ENCODE peak calls at places on chromosomes 13 and 19, in nine cellular contexts. L is heart left ventricle; K is transverse colon; D is Panc1; Y is CD4-positive, alpha-beta T cell; N is brain microvascular endothelial cell; U is right atrium auricular region; Z is neural progenitor cell; R is fibroblast of the aortic adventitia. F is an unnamed sample.

GRCh38 chr13:71242191-71242590 is 624.8 kb downstream of the DACH1 start:
- DNase-seq in L (no peak), K (no peak), D (no peak), Y (no peak), N (no peak), U (no peak), Z (peak), R (no peak), F (no peak)

GRCh38 chr13:23794267-23795161 is 94.7 kb downstream of the MIPEP start:
- DNase-seq in L (no peak), K (no peak), D (peak), Y (no peak), N (peak), U (no peak), Z (no peak), R (peak), F (no peak)

GRCh38 chr19:46892252-46893179 is 31.7 kb downstream of the ARHGAP35 start:
- DNase-seq in L (no peak), K (no peak), D (no peak), Y (no peak), N (no peak), U (no peak), Z (no peak), R (no peak), F (no peak)

GRCh38 chr19:11381535-11382369 is 2.4 kb downstream of the EPOR start:
- DNase-seq in L (peak), K (peak), D (no peak), Y (peak), N (peak), U (peak), Z (peak), R (peak), F (peak)

GRCh38 chr19:11091343-11092153 is 2.3 kb downstream of the LDLR start:
- DNase-seq in L (no peak), K (peak), D (peak), Y (peak), N (peak), U (peak), Z (no peak), R (peak), F (peak)

GRCh38 chr19:55156202-55157063 is 1.1 kb downstream of the TNNI3 start:
- DNase-seq in L (peak), K (peak), D (peak), Y (no peak), N (peak), U (peak), Z (peak), R (peak), F (no peak)

GRCh38 chr13:111184685-111185401 is 69.7 kb downstream of the ARHGEF7 start:
- DNase-seq in L (no peak), K (peak), D (no peak), Y (peak), N (peak), U (no peak), Z (no peak), R (peak), F (no peak)

GRCh38 chr19:16876904-16877361 is 11.9 kb upstream of the F2RL3 start:
- DNase-seq in L (no peak), K (peak), D (no peak), Y (no peak), N (peak), U (no peak), Z (no peak), R (no peak), F (no peak)

GRCh38 chr13:49651775-49652690 is 23.7 kb downstream of the ARL11 start:
- DNase-seq in L (no peak), K (no peak), D (no peak), Y (no peak), N (no peak), U (no peak), Z (no peak), R (no peak), F (no peak)

GRCh38 chr19:35084078-35084762 is 31.4 kb upstream of the FXYD3 start:
- DNase-seq in L (no peak), K (no peak), D (no peak), Y (no peak), N (no peak), U (no peak), Z (no peak), R (no peak), F (no peak)

GRCh38 chr19:55452381-55453325 is 8.8 kb downstream of the ISOC2 start:
- DNase-seq in L (peak), K (peak), D (no peak), Y (no peak), N (peak), U (peak), Z (peak), R (peak), F (peak)

GRCh38 chr19:16067205-16067938 is 8.9 kb upstream of the TPM4 start:
- DNase-seq in L (no peak), K (peak), D (no peak), Y (no peak), N (peak), U (peak), Z (no peak), R (peak), F (peak)

GRCh38 chr13:35892837-35893814 is 238.1 kb downstream of the DCLK1 start:
- DNase-seq in L (no peak), K (no peak), D (no peak), Y (no peak), N (no peak), U (no peak), Z (no peak), R (no peak), F (no peak)

GRCh38 chr19:42455621-42456081 is 12.9 kb upstream of the CXCL17 start:
- DNase-seq in L (no peak), K (peak), D (no peak), Y (no peak), N (no peak), U (no peak), Z (no peak), R (no peak), F (no peak)

GRCh38 chr19:55462722-55463121 is 1.3 kb upstream of the ISOC2 start:
- DNase-seq in L (no peak), K (no peak), D (no peak), Y (no peak), N (no peak), U (no peak), Z (no peak), R (no peak), F (no peak)

GRCh38 chr19:3211191-3211590 is 13.3 kb upstream of the CELF5 start:
- DNase-seq in L (no peak), K (no peak), D (no peak), Y (no peak), N (no peak), U (no peak), Z (no peak), R (no peak), F (no peak)

GRCh38 chr13:43054803-43055802 is 31.7 kb downstream of the DNAJC15 start:
- DNase-seq in L (no peak), K (no peak), D (no peak), Y (no peak), N (peak), U (no peak), Z (peak), R (peak), F (no peak)

GRCh38 chr19:13920524-13920923 is 14.5 kb downstream of the CC2D1A start:
- DNase-seq in L (no peak), K (no peak), D (no peak), Y (no peak), N (no peak), U (no peak), Z (no peak), R (no peak), F (no peak)

GRCh38 chr13:54241719-54242118 is 1213.1 kb downstream of the OLFM4 start:
- DNase-seq in L (no peak), K (no peak), D (no peak), Y (no peak), N (no peak), U (no peak), Z (no peak), R (no peak), F (no peak)

GRCh38 chr19:39160889-39161672 is 35.5 kb downstream of the PAK4 start:
- DNase-seq in L (no peak), K (no peak), D (no peak), Y (no peak), N (no peak), U (no peak), Z (no peak), R (peak), F (no peak)

GRCh38 chr19:33947565-33947964 is 150.9 kb downstream of the KCTD15 start:
- DNase-seq in L (no peak), K (no peak), D (no peak), Y (no peak), N (no peak), U (no peak), Z (peak), R (no peak), F (no peak)
- TF ChIP-seq CTCF in L (no peak), K (no peak), D (no peak), Y (no peak), N (peak), U (no peak), Z (peak), R (no peak), F (no peak)

GRCh38 chr19:53545271-53546065 is 7.5 kb downstream of the ZNF331 start:
- DNase-seq in L (no peak), K (no peak), D (peak), Y (no peak), N (peak), U (no peak), Z (no peak), R (peak), F (no peak)
- TF ChIP-seq CTCF in L (no peak), K (no peak), D (no peak), Y (no peak), N (no peak), U (no peak), Z (no peak), R (no peak), F (no peak)

GRCh38 chr13:106525865-106526264 is 9.6 kb downstream of the EFNB2 start:
- DNase-seq in L (no peak), K (no peak), D (no peak), Y (no peak), N (no peak), U (no peak), Z (no peak), R (no peak), F (no peak)

GRCh38 chr13:106529415-106530208 is 5.8 kb downstream of the EFNB2 start:
- DNase-seq in L (no peak), K (no peak), D (no peak), Y (no peak), N (no peak), U (no peak), Z (peak), R (no peak), F (no peak)

GRCh38 chr13:106527806-106528205 is 7.7 kb downstream of the EFNB2 start:
- DNase-seq in L (no peak), K (no peak), D (no peak), Y (no peak), N (no peak), U (no peak), Z (no peak), R (no peak), F (no peak)

GRCh38 chr13:106528711-106529414 is 6.6 kb downstream of the EFNB2 start:
- DNase-seq in L (no peak), K (no peak), D (no peak), Y (no peak), N (no peak), U (no peak), Z (peak), R (no peak), F (no peak)

GRCh38 chr13:106526748-106527488 is 8.5 kb downstream of the EFNB2 start:
- DNase-seq in L (no peak), K (no peak), D (no peak), Y (no peak), N (no peak), U (no peak), Z (no peak), R (no peak), F (no peak)
- TF ChIP-seq CTCF in L (no peak), K (no peak), D (no peak), Y (no peak), N (no peak), U (no peak), Z (no peak), R (no peak), F (no peak)

DNA sequence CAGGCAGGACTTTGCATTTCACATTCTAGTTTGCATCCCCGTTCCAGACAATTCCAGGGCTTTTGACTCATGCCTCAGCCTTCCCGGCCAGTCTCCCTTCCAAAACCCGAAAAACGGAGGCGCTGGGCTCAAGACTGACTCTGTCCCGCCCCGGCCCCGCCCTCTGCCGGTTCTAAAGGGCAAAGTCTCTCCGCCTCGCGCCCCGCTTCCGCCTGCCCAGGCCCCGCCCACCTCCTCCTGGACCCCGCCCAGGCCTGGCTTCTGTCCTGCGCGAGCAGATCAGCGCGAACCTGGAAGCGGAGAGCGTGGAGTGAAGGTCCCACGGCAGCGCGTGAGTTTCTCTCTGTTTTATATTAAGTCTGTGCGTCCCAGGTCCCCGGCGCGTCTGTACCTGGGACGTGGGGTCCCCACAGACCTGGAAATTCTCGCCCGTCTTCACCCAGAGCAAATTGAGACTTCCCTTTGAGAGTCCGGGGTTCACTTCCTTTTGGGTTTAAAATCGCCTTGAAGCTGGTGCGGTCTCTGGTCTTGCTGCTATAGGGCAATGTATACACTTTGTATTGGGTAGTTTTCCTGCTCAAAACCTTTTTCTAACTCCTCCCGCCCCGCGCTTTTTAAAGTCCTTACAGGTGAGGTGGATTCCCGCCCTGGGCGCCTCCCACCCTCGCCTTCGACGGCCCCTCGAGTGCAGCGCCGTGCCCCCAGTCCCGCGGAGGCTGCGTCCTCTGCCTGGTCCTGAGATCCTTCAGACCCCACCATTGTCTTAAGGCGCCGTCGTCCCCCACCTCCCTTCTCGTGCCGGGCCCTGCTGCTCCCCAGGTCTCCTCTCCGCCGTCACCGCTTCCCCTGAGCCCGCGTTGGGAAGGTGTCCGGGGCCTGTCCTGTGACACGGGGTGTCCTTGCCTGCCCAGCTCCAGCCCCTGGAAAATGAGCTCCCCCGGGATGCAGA is 31.2 kb downstream of the ZNF701 start:
- DNase-seq in L (peak), K (peak), D (peak), Y (peak), N (peak), U (peak), Z (peak), R (peak), F (peak)
- TF ChIP-seq CTCF in L (peak), K (peak), D (peak), Y (peak), N (peak), U (no peak), Z (peak), R (peak), F (no peak)

DNA sequence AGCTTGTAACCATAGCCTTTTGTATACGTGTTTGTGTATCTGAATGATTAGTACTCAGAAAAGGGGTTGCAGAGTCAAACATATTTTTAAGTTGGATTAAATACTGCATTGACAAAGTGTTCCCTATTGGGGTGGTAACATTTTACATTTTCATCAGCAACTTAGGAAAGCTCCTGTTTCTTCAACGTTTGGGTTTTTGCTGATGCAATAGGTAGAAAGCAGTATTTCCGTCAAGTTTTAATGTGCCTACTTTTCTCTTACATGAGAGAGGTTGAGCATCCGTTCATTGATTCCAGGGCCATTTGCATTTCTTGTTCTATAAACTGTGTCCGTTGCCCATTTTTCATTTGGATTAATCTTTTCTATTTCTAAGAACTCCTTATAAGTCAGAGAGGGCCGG is 56.2 kb downstream of the SKA3 start:
- DNase-seq in L (no peak), K (no peak), D (no peak), Y (no peak), N (no peak), U (no peak), Z (no peak), R (no peak), F (no peak)
- TF ChIP-seq CTCF in L (no peak), K (no peak), D (no peak), Y (no peak), N (no peak), U (no peak), Z (no peak), R (no peak), F (no peak)

DNA sequence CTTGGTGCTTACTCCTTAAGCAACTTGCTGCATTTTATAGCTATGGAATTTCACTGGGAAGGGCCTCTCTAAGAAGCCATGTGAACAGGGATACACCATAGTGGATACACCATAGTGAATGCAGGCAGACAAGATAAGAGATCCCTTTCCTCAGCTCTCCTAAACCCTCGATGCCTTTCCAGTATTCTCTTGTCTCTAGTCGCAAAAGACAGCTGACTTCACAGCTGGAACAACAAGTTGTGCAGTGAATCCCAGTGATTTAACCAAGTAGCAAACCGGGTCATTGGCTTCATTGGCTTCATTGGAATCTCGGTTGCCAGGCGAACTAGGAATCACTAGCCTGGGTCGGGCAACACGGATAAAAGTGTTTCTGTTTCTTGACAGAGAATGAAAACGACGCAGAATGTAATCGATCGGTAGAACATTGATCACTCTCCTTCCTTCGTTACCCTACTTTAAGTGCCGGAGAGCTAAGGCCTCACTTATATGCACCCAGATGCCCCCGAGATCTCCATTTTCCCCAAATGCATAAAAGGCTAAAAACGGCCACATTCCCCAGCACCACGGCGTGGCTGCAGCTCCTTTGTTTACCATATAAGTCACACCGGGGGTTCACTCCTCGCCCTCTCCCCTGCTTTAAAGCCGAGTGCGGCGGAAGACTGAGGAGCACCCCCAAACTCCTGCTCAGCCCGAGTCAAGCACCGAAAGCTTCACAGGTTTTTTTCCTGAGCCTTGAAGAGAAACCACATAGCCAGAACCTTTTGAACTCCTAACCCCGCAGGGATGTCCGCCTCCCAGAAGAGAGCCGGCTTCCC is 674 bp downstream of the TRPC4 start:
- DNase-seq in L (no peak), K (no peak), D (no peak), Y (no peak), N (peak), U (no peak), Z (peak), R (peak), F (no peak)
- TF ChIP-seq CTCF in L (no peak), K (no peak), D (no peak), Y (no peak), N (no peak), U (no peak), Z (no peak), R (no peak), F (no peak)

DNA sequence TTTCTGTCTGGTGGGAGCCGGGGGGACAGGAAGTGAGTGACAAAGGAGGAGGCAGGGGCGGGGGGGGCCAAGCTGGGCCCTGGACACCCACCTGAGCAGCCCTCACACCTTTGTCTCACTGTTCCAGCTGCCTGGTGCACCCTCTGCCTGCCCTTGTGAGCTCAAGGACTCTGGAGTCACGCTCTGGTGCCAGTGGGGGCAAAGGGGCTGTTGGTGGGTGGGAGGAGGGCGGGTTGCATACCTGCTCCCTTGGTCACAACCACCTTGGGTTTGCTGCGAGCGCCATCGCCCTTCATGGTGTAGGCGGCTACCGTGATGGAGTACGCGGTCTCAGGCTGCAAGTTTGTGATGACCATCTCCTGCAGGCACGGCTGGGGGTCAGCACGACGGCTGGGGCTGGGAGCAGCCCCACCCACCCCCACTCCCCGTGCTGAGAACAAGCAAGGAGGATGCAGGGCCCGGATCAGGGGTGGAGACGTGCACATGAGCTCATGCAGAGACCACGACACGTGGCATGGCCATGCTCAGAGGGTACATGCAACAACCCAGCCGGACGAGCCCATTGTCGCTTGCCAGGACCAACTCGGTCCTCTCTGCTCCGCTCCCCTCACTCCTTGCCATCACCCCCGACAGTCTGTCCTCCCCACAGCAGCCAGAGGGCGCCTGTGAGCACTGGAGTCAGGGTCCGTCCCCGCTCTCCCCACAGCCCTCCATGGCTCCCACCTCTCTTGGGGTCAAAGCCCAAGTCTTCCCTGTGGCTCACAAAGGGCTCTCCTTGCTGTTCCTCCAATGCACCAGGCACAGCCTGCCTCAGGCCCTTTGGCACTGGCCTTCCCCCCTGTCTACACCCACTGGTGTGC is 114.9 kb downstream of the PTPRS start:
- DNase-seq in L (no peak), K (no peak), D (no peak), Y (no peak), N (no peak), U (no peak), Z (peak), R (no peak), F (no peak)
- TF ChIP-seq CTCF in L (peak), K (no peak), D (peak), Y (peak), N (peak), U (no peak), Z (peak), R (peak), F (peak)

GRCh38 chr19:49931293-49932040 is 2.2 kb upstream of the NUP62 start:
- DNase-seq in L (no peak), K (no peak), D (no peak), Y (no peak), N (no peak), U (no peak), Z (no peak), R (no peak), F (no peak)

GRCh38 chr19:49932731-49933131 is 3.4 kb upstream of the NUP62 start:
- DNase-seq in L (no peak), K (no peak), D (no peak), Y (peak), N (no peak), U (no peak), Z (no peak), R (no peak), F (no peak)

GRCh38 chr19:49936549-49936948 is 7.2 kb upstream of the NUP62 start:
- DNase-seq in L (no peak), K (no peak), D (no peak), Y (no peak), N (no peak), U (no peak), Z (no peak), R (peak), F (no peak)

GRCh38 chr19:49932041-49932451 is 2.7 kb upstream of the NUP62 start:
- DNase-seq in L (no peak), K (no peak), D (no peak), Y (no peak), N (no peak), U (no peak), Z (no peak), R (no peak), F (no peak)

GRCh38 chr19:49933643-49934042 is 4.3 kb upstream of the NUP62 start:
- DNase-seq in L (no peak), K (no peak), D (no peak), Y (no peak), N (no peak), U (no peak), Z (no peak), R (no peak), F (no peak)
- TF ChIP-seq CTCF in L (no peak), K (no peak), D (no peak), Y (no peak), N (no peak), U (no peak), Z (no peak), R (no peak), F (no peak)